ENCODE peak calls at places on chromosomes 12 and 14, in eight cellular contexts. B is HCT116; I is GM23338; L is SJSA1; Q is endodermal cell; S is aorta; T is naive thymus-derived CD4-positive, alpha-beta T cell; Z is IMR-90. X is an unnamed sample.

GRCh38 chr12:13982010-13982409 is 608 bp upstream of the GRIN2B start:
- DNase-seq in L (no peak), B (peak; percentile 15), S (peak; percentile 71), T (no peak), Z (no peak), I (peak; percentile 88), Q (peak; percentile 97), X (no peak)

GRCh38 chr14:83255015-83255726 is 1721.5 kb upstream of the SEL1L start:
- DNase-seq in S (no peak), Z (peak; percentile 9), L (no peak), T (no peak), Q (no peak), B (no peak), I (no peak), X (no peak)

GRCh38 chr14:61761557-61761956 is 663 bp upstream of the SNAPC1 start:
- DNase-seq in T (no peak), L (no peak), I (no peak), S (no peak), Z (no peak), Q (no peak), B (no peak), X (no peak)

GRCh38 chr12:97169922-97170321 is 262.9 kb downstream of the NEDD1 start:
- DNase-seq in S (no peak), T (no peak), Z (no peak), Q (no peak), I (no peak), L (no peak), B (no peak), X (no peak)

GRCh38 chr12:55548756-55549155 is 646 bp upstream of the OR6C4 start:
- DNase-seq in S (no peak), I (no peak), T (no peak), Q (no peak), Z (no peak), L (no peak), B (no peak), X (no peak)

GRCh38 chr12:114408415-114408814 is 2.5 kb upstream of the TBX5 start:
- DNase-seq in I (no peak), Q (peak; percentile 62), Z (no peak), S (no peak), T (no peak), B (no peak), L (no peak), X (no peak)

GRCh38 chr12:2347844-2348476 is 295.2 kb downstream of the CACNA1C start:
- DNase-seq in L (peak; percentile 89), T (no peak), I (no peak), B (no peak), Q (peak; percentile 41), Z (peak; percentile 42), S (peak; percentile 84), X (peak; percentile 77)

GRCh38 chr12:62778187-62778586 is 156.8 kb downstream of the PPM1H start:
- DNase-seq in I (no peak), L (no peak), S (no peak), Q (no peak), Z (no peak), T (no peak), B (no peak), X (no peak)

GRCh38 chr12:117028254-117028653 is 71.0 kb downstream of the TESC start:
- DNase-seq in Z (no peak), B (no peak), S (peak; percentile 71), I (no peak), T (no peak), L (no peak), Q (peak; percentile 38), X (no peak)

GRCh38 chr12:3229577-3229976 is 152.4 kb downstream of the TSPAN9 start:
- DNase-seq in B (no peak), S (no peak), Z (no peak), Q (no peak), T (no peak), I (no peak), L (no peak), X (no peak)

GRCh38 chr14:74217672-74218448 is 21.4 kb upstream of the VSX2 start:
- DNase-seq in Z (peak; percentile 46), I (peak; percentile 91), S (peak; percentile 93), T (peak; percentile 68), Q (peak; percentile 95), B (peak; percentile 47), L (peak; percentile 68), X (no peak)

GRCh38 chr14:88879016-88879415 is 54.6 kb downstream of the TTC8 start:
- DNase-seq in I (no peak), T (no peak), S (no peak), L (no peak), Q (no peak), B (no peak), Z (peak; percentile 96), X (no peak)

GRCh38 chr12:47989023-47989417 is 15.3 kb downstream of the COL2A1 start:
- DNase-seq in Z (no peak), L (no peak), I (no peak), T (no peak), B (no peak), S (no peak), Q (no peak), X (no peak)

GRCh38 chr14:92427096-92427495 is 86.5 kb upstream of the RIN3 start:
- DNase-seq in Z (no peak), Q (no peak), T (no peak), S (peak; percentile 51), L (no peak), B (no peak), I (no peak), X (no peak)

GRCh38 chr12:124921200-124922008 is 7.0 kb upstream of the UBC start:
- DNase-seq in Q (peak; percentile 91), L (peak; percentile 67), B (no peak), I (peak; percentile 76), S (peak; percentile 83), Z (peak; percentile 66), T (peak; percentile 79), X (peak; percentile 78)

DNA sequence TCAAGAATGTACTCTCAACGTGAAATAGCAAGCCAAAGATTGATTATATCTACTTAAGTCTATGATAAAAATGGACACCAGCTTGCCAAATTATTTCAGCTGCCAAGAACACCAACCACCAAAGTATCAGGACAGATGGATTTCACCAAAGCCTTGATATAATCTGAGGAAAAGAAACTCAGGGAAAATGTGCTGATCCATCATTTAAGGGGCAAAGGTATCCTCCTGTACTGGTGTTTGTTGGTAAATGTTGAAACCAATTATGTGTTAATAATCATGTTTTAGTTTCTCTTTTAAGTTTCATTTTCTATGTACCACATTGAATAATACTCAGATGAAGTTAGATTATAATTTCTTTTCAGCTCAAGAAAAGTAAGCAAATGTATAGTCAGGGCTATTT is 1284.3 kb upstream of the TMEM132C start:
- DNase-seq in I (no peak), L (no peak), Z (no peak), Q (no peak), S (no peak), B (no peak), T (no peak), X (no peak)
- H3K4me3 ChIP-seq in I (no peak overlapping the region), L (no peak overlapping the region), Z (no peak overlapping the region), Q (no peak overlapping the region), S (no peak overlapping the region), B (no peak overlapping the region), T (no peak overlapping the region), X (no peak overlapping the region)

DNA sequence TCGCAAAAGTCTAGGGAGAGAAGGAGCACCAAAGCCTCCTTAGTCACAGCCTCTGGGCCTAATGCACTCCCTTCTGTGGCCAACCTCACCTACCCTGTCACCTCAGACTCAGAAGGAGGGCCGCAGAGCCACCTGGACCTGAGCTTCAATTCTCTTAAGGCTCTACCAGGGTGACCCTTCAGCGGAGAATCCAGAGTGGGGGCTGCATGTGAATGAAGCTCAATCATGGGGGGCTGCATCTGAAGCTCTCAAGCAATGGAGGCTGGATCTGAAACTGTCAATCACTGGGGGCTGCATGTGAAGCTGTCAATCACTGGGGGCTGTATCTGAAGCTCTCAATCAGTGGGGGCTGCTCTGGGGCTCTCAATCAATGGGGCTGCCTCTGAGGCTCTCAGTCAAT is 43.1 kb upstream of the EIF5 start:
- DNase-seq in L (no peak), Z (no peak), T (no peak), B (no peak), S (no peak), I (no peak), Q (no peak), X (no peak)
- H3K4me1 ChIP-seq in L (peaks cover 4% of the 10 kb centered on the region), Z (no peaks in the 10 kb centered on the region), T (no peaks in the 10 kb centered on the region), B (peaks cover 3% of the 10 kb centered on the region), S (no peaks in the 10 kb centered on the region), I (no peaks in the 10 kb centered on the region), Q (no peaks in the 10 kb centered on the region), X (no peaks in the 10 kb centered on the region)

GRCh38 chr12:46523863-46524770 is 151.5 kb upstream of the SLC38A2 start:
- DNase-seq in Z (peak; percentile 100), Q (no peak), L (peak; percentile 93), S (peak; percentile 44), I (no peak), B (peak; percentile 91), T (peak; percentile 76), X (no peak)
- H3K4me3 ChIP-seq in Z (peak overlapping the region; percentile 47), Q (no peak overlapping the region), L (peak overlapping the region; percentile 30), S (no peak overlapping the region), I (no peak overlapping the region), B (peak overlapping the region; percentile 41), T (peak overlapping the region; percentile 5), X (no peak overlapping the region)

DNA sequence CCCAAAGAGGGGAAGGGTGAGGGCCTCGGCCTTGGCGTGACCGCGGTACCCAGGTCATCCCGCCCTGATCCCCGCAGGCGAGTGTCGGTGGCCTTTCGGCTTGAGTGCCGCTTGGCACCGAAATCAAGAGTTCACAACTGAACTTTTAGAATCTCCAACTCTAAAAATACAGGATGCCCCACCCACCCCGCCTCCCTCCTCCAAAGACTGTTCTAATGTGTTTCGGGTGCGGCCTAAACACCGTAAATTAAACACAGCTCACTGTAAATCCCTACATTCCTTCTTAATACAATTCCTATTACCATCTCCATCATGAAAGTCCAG is 11.4 kb downstream of the SCNN1A start:
- DNase-seq in B (no peak), I (no peak), S (peak; percentile 79), Z (no peak), T (peak; percentile 38), Q (no peak), L (no peak), X (no peak)
- H3K4me1 ChIP-seq in B (peaks cover 88% of the 10 kb centered on the region), I (peaks cover 11% of the 10 kb centered on the region), S (no peaks in the 10 kb centered on the region), Z (peaks cover 7% of the 10 kb centered on the region), T (no peaks in the 10 kb centered on the region), Q (no peaks in the 10 kb centered on the region), L (peaks cover 9% of the 10 kb centered on the region), X (no peaks in the 10 kb centered on the region)

DNA sequence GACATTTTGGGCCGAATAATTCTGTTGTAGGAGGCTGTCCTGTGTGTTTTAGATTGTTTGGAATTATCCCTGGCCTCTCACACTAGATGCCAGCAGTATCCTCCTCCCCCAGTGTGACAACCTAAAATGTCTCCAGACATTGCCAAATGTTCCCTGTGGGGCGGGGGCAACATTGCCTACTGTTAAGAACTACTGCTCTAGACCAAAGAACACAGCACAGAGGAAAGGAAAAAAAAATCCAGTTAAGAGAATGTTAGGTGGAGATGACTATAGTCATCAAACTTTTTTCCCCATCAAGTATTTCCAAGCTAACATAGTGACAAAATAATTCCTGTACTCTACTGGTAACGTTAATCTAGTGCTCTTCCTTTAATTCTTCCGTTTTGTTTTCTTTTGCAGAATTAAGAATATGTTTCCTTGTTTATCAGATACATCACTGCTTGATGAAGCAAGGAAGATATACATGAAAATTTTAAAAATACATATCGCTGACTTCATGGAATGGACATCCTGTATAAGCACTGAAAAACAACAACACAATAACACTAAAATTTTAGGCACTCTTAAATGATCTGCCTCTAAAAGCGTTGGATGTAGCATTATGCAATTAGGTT is 3.6 kb downstream of the CDKN1B start:
- DNase-seq in I (no peak), S (no peak), L (no peak), T (peak; percentile 22), B (no peak), Z (no peak), Q (no peak), X (no peak)
- H3K4me3 ChIP-seq in I (no peak overlapping the region), S (no peak overlapping the region), L (peak overlapping the region; percentile 80), T (peak overlapping the region; percentile 94), B (peak overlapping the region; percentile 4), Z (peak overlapping the region; percentile 21), Q (peak overlapping the region; percentile 99), X (peak overlapping the region; percentile 83)

X was measured in tibial artery.